ENCODE peak calls at places on chromosomes 3 and 15, in eight cellular contexts. V is spleen, O is transverse colon, R is sigmoid colon, I is suprapubic skin, Z is breast epithelium, Q is GM12878, K is HCT116. J is an unnamed sample.

GRCh38 chr3:66150977-66151376 is 69.8 kb upstream of the SLC25A26 start:
- DNase-seq in I (no peak), Q (no peak), Z (no peak), R (no peak), V (no peak), O (no peak), K (no peak), J (no peak)

GRCh38 chr3:150232992-150233451 is 175.1 kb upstream of the TSC22D2 start:
- DNase-seq in K (no peak), Z (no peak), Q (no peak), I (no peak), O (no peak), V (no peak), R (no peak), J (no peak)

GRCh38 chr3:153165211-153165815 is 3.3 kb downstream of the RAP2B start:
- DNase-seq in R (no peak), Z (no peak), O (no peak), I (no peak), Q (no peak), K (no peak), V (no peak), J (no peak)

GRCh38 chr3:44712455-44713075 is at the start of gene ZNF502:
- DNase-seq in R (peak), V (peak), K (peak), I (peak), Q (no peak), O (peak), Z (peak), J (peak)

GRCh38 chr15:69896606-69897005 is 201.1 kb downstream of the TLE3 start:
- DNase-seq in I (no peak), R (no peak), K (no peak), Q (no peak), O (no peak), Z (no peak), V (no peak), J (no peak)

GRCh38 chr15:101481381-101481705 is 8.2 kb downstream of the PCSK6 start:
- DNase-seq in K (no peak), I (no peak), V (no peak), Q (no peak), R (no peak), Z (no peak), O (no peak), J (no peak)

GRCh38 chr15:63420333-63420741 is 38.7 kb upstream of the CA12 start:
- DNase-seq in K (no peak), Q (no peak), V (no peak), I (no peak), O (peak), Z (no peak), R (no peak), J (no peak)

GRCh38 chr3:185688808-185689207 is 102.7 kb downstream of the SENP2 start:
- DNase-seq in Z (peak), V (no peak), Q (no peak), I (no peak), O (no peak), K (peak), R (no peak), J (no peak)

GRCh38 chr3:182138388-182138787 is 426.7 kb downstream of the SOX2 start:
- DNase-seq in R (no peak), I (no peak), Z (no peak), O (no peak), V (no peak), K (no peak), Q (no peak), J (no peak)

GRCh38 chr3:112233083-112233482 is 60.9 kb downstream of the SLC9C1 start:
- DNase-seq in K (no peak), Z (no peak), O (no peak), I (no peak), R (no peak), V (no peak), Q (no peak), J (no peak)

GRCh38 chr3:197554562-197555280 is 1.0 kb downstream of the BDH1 start:
- DNase-seq in Q (peak), K (peak), Z (peak), V (peak), O (peak), I (peak), R (peak), J (peak)

GRCh38 chr15:77070500-77071337 is at the start of gene TSPAN3:
- DNase-seq in Q (peak), Z (peak), I (peak), K (peak), V (peak), R (peak), O (peak), J (peak)
- TF ChIP-seq POLR2AphosphoS5 in Q (peak), Z (no peak), I (no peak), K (peak), V (peak), R (peak), O (peak), J (peak)

DNA sequence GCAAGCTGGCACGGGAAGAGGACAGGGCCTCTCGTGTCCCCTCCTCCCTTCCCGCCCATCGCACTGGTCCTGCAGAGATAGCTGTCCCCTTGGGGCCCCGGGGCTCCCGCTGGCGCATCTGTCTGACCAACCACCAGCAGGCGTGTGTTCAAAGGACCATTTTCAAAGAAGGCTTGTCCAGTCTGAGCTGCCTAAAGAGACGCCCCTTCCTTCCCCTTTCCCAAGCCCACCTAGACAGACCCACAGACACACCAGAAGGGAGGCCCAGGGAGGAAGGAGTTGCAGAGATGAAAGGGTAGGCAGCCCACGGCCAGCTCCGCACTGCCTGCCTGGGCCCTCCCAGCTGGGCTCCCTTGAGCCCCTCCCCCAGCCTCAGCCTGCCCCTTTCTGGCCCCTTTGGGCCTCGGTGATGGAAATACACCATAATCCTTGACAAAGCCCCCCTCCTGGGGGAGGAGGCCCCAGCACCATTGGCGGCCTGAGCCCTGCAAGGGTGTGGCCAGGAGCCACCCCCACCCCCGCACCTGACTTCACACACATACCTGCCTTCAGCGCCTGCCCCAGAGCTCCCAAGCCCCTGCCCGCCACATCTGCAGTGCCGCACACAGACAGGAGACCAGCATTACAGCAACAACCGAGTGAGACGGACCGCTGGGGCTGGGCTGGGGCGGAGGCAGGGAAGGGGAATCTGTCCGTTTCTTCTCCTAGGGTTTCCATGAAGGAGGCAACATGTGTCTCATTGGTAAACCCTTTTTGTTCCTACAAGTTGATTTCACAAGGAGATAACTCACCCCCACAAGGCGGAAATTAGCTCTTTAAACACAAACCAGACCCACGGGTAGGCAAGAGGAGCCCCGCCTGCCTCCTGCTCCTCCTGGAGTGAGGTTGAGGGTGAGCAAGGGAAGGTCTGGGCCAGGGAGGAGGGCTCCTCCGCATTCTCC is at the start of gene STRA6:
- DNase-seq in V (no peak), K (no peak), Q (no peak), O (no peak), I (no peak), Z (peak), R (no peak), J (no peak)
- TF ChIP-seq POLR2A in V (no peak), K (peak), Q (no peak), O (no peak), I (no peak), Z (no peak), R (no peak), J (no peak)

DNA sequence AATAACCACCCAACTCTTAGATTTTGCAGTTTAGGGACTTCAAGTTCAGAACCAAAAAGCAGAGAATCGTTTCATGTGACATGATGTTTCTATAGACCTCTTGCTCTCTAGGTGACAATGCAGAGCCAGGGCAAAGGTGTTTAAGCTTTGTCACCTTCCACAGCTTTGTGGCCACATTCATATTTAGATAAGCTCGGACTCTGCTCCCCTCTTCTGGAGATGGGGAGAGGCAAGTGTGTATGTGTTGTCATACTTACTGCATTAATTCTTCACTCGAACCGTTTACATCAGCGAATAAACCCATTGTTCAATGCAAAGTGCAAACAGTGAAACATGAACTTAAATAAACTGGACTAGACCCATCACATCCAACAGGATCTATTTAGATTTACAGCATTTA is 33.2 kb downstream of the ST3GAL6 start:
- DNase-seq in Q (no peak), R (no peak), O (no peak), I (no peak), K (no peak), Z (no peak), V (no peak), J (no peak)
- TF ChIP-seq POLR2AphosphoS5 in Q (no peak), R (no peak), O (no peak), I (no peak), K (no peak), Z (no peak), V (no peak), J (no peak)

DNA sequence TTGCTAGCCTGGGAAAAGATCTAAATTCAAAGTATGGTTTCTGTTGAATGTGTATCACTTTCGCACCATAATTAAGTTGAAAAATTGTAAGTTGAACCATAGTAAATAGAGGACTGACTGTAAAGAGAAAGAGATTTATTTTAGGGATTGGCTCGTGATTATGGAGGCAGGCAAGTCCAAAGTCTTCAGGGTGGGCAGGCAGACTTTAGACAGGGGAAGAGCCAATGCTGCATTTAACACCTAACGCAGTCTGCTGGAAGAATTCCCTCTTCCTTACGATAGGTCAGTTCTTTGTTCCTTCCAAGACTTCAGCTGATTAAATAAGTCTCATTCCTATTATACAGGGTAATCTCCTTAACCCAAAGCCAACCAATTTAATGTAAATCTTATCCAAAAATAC is 15.8 kb downstream of the C3orf85 start:
- DNase-seq in R (no peak), O (peak), Z (no peak), K (no peak), V (no peak), Q (no peak), I (no peak), J (no peak)
- TF ChIP-seq POLR2A in R (no peak), O (no peak), Z (no peak), K (no peak), V (no peak), Q (no peak), I (no peak), J (no peak)